ENCODE peak calls at places on chromosomes 12 and 14, in four cellular contexts. One of them, this sample, is unnamed.

GRCh38 chr12:74722709-74723108 is 185.1 kb downstream of the ATXN7L3B start:
- DNase-seq in prostate gland: no peak
- DNase-seq in stomach: no peak
- DNase-seq in GM12892: no peak
- DNase-seq in this sample: no peak

GRCh38 chr14:95444132-95445129 is 72.0 kb downstream of the SYNE3 start:
- DNase-seq in prostate gland: no peak
- DNase-seq in stomach: no peak
- DNase-seq in GM12892: no peak
- DNase-seq in this sample: no peak

GRCh38 chr14:46325777-46326176 is 325.8 kb downstream of the RPL10L start:
- DNase-seq in GM12892: no peak
- DNase-seq in stomach: no peak
- DNase-seq in prostate gland: no peak
- DNase-seq in this sample: no peak

GRCh38 chr12:18895946-18896345 is 158.0 kb downstream of the CAPZA3 start:
- DNase-seq in GM12892: no peak
- DNase-seq in stomach: no peak
- DNase-seq in prostate gland: no peak
- DNase-seq in this sample: no peak

GRCh38 chr14:29630566-29631160 is 297.0 kb downstream of the PRKD1 start:
- DNase-seq in prostate gland: no peak
- DNase-seq in stomach: no peak
- DNase-seq in GM12892: no peak
- DNase-seq in this sample: no peak

GRCh38 chr12:65759735-65760134 is 64.5 kb upstream of the HMGA2 start:
- DNase-seq in stomach: no peak
- DNase-seq in GM12892: no peak
- DNase-seq in prostate gland: no peak
- DNase-seq in this sample: no peak

GRCh38 chr14:101958418-101959185 is 5.8 kb upstream of the DYNC1H1 start:
- DNase-seq in prostate gland: no peak
- DNase-seq in GM12892: no peak
- DNase-seq in stomach: no peak
- DNase-seq in this sample: no peak

GRCh38 chr12:57895337-57896138 is 45.8 kb upstream of the ATP23 start:
- DNase-seq in prostate gland: no peak
- DNase-seq in stomach: no peak
- DNase-seq in GM12892: no peak
- DNase-seq in this sample: no peak

GRCh38 chr12:91138337-91138905 is 27.1 kb upstream of the LUM start:
- DNase-seq in GM12892: no peak
- DNase-seq in prostate gland: no peak
- DNase-seq in stomach: no peak
- DNase-seq in this sample: no peak

GRCh38 chr12:47602330-47602729 is 103.5 kb downstream of the RPAP3 start:
- DNase-seq in prostate gland: no peak
- DNase-seq in stomach: no peak
- DNase-seq in GM12892: no peak
- DNase-seq in this sample: no peak

GRCh38 chr12:93790472-93791152 is 113.4 kb downstream of the CRADD start:
- DNase-seq in prostate gland: no peak
- DNase-seq in stomach: no peak
- DNase-seq in GM12892: no peak
- DNase-seq in this sample: no peak

GRCh38 chr12:2301531-2302461 is 249.0 kb downstream of the CACNA1C start:
- DNase-seq in GM12892: no peak
- DNase-seq in prostate gland: no peak
- DNase-seq in stomach: no peak
- DNase-seq in this sample: no peak

GRCh38 chr14:59199205-59199604 is 10.7 kb downstream of the DAAM1 start:
- DNase-seq in prostate gland: no peak
- DNase-seq in stomach: no peak
- DNase-seq in GM12892: no peak
- DNase-seq in this sample: no peak

GRCh38 chr12:60148109-60148508 is 552.3 kb downstream of the SLC16A7 start:
- DNase-seq in GM12892: no peak
- DNase-seq in stomach: no peak
- DNase-seq in prostate gland: no peak
- DNase-seq in this sample: no peak

GRCh38 chr12:55972906-55973597 is 826 bp upstream of the RAB5B start:
- DNase-seq in prostate gland: peak
- DNase-seq in GM12892: no peak
- DNase-seq in stomach: no peak
- DNase-seq in this sample: no peak

GRCh38 chr14:68757618-68758081 is 35.2 kb downstream of the ZFP36L1 start:
- DNase-seq in GM12892: no peak
- DNase-seq in prostate gland: no peak
- DNase-seq in stomach: no peak
- DNase-seq in this sample: no peak

GRCh38 chr14:71318097-71318459 is 410.8 kb downstream of the PCNX1 start:
- DNase-seq in stomach: no peak
- DNase-seq in GM12892: no peak
- DNase-seq in prostate gland: no peak
- DNase-seq in this sample: no peak

GRCh38 chr12:86748874-86749273 is 492.7 kb upstream of the MGAT4C start:
- DNase-seq in stomach: no peak
- DNase-seq in prostate gland: no peak
- DNase-seq in GM12892: no peak
- DNase-seq in this sample: no peak

GRCh38 chr14:61521773-61522172 is 173.5 kb upstream of the HIF1A start:
- DNase-seq in prostate gland: no peak
- DNase-seq in GM12892: no peak
- DNase-seq in stomach: no peak
- DNase-seq in this sample: no peak

GRCh38 chr12:87820524-87821194 is 208.5 kb downstream of the C12orf50 start:
- DNase-seq in prostate gland: no peak
- DNase-seq in stomach: no peak
- DNase-seq in GM12892: no peak
- DNase-seq in this sample: no peak

GRCh38 chr14:34460295-34460694 is 1.7 kb downstream of the SPTSSA start:
- DNase-seq in GM12892: no peak
- DNase-seq in prostate gland: no peak
- DNase-seq in stomach: no peak
- DNase-seq in this sample: no peak

GRCh38 chr14:92734618-92735017 is 13.8 kb downstream of the LGMN start:
- DNase-seq in prostate gland: no peak
- DNase-seq in stomach: no peak
- DNase-seq in GM12892: no peak
- DNase-seq in this sample: no peak

GRCh38 chr14:26984318-26985177 is 386.7 kb upstream of the NOVA1 start:
- DNase-seq in prostate gland: peak
- DNase-seq in GM12892: no peak
- DNase-seq in stomach: peak
- DNase-seq in this sample: no peak

GRCh38 chr12:64186789-64187188 is 35.3 kb downstream of the KICS2 start:
- DNase-seq in GM12892: no peak
- DNase-seq in prostate gland: no peak
- DNase-seq in stomach: no peak
- DNase-seq in this sample: no peak

DNA sequence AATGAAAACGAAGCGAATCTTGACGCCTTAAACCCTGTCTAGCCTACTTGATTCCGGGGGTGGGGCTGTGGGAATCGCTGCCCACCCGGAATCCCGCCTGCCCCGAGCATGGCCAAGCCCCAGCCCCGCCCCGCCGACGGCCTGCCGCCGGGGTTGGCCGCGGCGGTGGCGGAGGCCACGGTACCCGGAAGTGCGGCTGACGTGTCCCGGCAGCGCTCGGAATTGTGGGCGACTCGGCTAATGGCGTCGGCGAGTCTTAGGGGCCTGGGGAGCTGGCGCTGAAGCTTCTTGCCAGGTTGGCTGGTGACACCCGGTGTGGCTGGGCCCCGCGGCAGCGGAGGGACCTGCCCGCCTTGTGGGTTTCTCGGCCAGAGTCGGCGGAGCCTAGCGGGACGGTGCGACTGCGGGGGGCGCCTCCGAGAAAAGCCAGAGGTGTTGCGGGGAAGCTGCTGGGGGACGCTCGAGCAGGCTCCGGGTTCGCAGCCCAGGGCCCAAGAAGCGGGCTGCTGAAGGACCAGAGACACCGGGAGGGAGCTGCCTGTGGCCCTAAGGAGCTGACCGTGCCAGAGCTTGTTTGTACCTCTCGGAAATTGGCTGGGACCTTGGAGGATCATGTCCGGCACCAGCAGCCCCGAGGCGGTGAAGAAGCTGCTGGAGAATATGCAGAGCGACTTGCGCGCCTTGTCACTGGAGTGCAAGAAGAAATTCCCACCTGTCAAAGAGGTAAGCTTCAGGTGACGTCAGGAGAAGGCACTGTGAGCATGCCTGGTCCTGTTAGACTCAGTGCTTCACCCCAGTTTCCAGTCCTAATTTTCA is at the start of gene MON2:
- DNase-seq in prostate gland: peak
- DNase-seq in GM12892: peak
- DNase-seq in stomach: peak
- DNase-seq in this sample: peak
- TF ChIP-seq POLR2A in prostate gland: peak
- TF ChIP-seq POLR2A in GM12892: peak
- TF ChIP-seq POLR2A in stomach: peak
- TF ChIP-seq POLR2A in this sample: peak

DNA sequence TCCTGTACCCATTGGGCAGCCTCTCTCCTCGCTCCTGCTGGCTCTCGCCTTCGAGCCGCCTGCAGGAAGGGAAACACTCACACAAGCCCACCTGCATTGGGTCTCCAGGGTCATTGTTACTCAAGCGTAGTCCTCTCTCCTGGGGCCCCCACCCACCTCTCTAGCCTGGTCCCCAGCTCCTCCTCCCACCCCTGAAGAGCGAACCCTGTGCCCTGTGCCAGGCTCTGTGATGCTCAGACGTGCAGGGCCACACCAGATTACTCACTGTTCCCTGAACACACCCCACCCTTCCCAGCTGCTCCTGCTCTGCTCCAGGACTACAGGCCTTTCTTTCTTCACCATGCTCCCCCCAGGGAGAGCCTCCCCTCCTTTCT is 88.1 kb downstream of the NINJ2 start:
- DNase-seq in stomach: peak
- DNase-seq in prostate gland: no peak
- DNase-seq in GM12892: no peak
- DNase-seq in this sample: no peak
- TF ChIP-seq POLR2AphosphoS5 in stomach: no peak
- TF ChIP-seq POLR2AphosphoS5 in prostate gland: no peak
- TF ChIP-seq POLR2AphosphoS5 in GM12892: no peak
- TF ChIP-seq POLR2AphosphoS5 in this sample: no peak

GRCh38 chr14:106622200-106622745 is 1095.9 kb downstream of the TMEM121 start:
- DNase-seq in stomach: no peak
- DNase-seq in prostate gland: no peak
- DNase-seq in GM12892: no peak
- DNase-seq in this sample: no peak
- TF ChIP-seq POLR2A in stomach: no peak
- TF ChIP-seq POLR2A in prostate gland: no peak
- TF ChIP-seq POLR2A in GM12892: no peak
- TF ChIP-seq POLR2A in this sample: no peak

DNA sequence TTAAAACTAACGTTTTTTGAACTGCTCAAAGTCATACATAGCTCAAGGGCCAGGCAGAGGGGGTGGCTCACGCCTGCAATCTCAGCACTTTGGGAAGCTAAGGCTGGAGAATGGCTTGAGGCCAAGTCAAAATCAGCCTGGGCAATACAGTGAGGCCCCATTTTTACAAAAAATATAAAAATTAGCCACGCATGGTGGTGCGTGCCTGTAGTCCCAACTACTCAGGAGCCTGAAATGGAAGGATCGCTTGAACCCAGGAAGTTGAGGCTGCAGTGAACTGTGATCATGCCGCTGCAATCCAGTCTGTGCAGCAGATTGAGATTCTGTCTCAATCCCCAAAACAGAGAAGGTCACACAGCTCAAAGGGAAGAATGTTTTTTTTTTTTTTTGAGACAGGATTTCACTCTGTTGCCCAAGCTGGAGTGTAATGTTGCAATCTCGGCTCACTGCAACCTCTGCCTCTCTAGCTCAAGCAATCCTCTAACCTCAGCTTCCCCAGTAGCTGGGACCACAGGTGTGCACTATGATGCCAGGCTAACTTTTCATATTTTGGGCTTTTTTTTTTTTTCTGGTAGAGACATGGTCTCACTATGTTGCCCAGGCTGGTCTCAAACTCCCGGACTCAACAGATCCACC is 2.9 kb downstream of the RBM23 start:
- DNase-seq in GM12892: no peak
- DNase-seq in prostate gland: no peak
- DNase-seq in stomach: peak
- DNase-seq in this sample: no peak
- TF ChIP-seq POLR2AphosphoS5 in GM12892: peak
- TF ChIP-seq POLR2AphosphoS5 in prostate gland: no peak
- TF ChIP-seq POLR2AphosphoS5 in stomach: no peak
- TF ChIP-seq POLR2AphosphoS5 in this sample: peak

DNA sequence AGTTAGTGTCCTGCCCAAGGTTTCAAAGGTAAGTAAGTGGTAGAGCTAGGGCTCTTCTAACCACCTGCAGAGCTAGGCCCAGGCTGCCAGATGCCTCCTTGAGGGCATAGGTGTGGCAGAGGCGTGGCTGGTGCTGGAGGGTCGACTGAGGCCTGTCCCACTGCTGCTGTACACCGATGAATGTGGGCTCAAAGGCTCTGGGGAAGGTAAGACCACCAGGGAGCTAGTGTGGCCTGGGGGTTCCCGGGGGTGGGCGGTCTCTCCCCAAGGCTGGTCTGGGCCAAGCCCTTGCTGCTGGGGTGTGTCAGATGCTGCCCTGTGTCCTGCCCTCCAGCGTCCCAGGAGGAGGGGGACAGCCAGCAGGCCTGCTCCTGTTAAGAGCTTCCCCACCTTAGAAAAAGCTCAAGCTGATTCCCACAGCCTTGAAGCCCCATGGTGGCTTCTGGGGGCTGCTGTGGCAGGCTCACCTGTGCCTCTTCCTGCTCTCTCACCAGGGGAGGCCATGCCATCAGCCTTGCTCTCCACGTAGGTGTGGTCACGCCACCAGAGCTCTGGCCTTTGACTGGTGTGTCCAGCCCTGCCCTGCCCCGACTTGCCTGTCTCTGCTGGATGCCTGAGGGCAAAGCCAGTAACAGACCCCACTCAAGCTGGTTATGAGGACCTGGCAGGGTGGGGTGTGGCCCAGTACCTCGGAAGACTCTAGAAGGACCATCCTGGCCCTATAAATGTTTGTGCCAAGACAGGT is 36.8 kb downstream of the SH2B3 start:
- DNase-seq in prostate gland: no peak
- DNase-seq in GM12892: no peak
- DNase-seq in stomach: no peak
- DNase-seq in this sample: no peak
- TF ChIP-seq POLR2A in prostate gland: no peak
- TF ChIP-seq POLR2A in GM12892: no peak
- TF ChIP-seq POLR2A in stomach: no peak
- TF ChIP-seq POLR2A in this sample: peak

DNA sequence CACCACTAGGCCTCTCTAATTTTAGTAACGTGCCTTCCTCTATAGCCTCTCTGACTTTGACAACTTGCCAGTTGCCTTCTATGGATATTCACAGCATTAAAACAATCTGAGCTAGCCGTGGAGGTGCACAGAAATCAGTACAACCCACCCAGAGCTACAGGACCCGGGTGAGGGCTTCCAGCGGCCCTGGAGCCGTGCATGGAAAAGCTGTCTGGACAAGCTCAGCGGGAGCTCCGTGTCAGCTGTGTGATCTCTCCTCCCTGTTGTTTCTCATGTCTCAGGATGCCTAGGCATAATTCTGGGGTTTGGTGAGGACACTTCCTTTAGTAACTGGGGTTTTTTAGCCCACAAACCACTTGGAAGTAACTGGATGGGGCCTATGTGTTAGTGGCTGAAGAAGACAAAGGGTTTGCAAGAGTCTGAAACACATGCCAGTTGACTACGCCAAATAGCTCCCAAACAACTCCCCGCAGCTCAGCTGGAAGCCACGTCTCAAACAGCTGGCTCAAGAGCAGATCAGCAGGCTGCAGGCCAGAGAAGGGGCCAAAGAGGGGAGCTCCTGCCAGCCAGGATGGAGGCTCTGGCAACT is 52.9 kb downstream of the SSH1 start:
- DNase-seq in prostate gland: no peak
- DNase-seq in GM12892: no peak
- DNase-seq in stomach: no peak
- DNase-seq in this sample: no peak
- TF ChIP-seq POLR2AphosphoS5 in prostate gland: no peak
- TF ChIP-seq POLR2AphosphoS5 in GM12892: no peak
- TF ChIP-seq POLR2AphosphoS5 in stomach: peak
- TF ChIP-seq POLR2AphosphoS5 in this sample: no peak